ENCODE peak calls at places on chromosome 4, in six cellular contexts. W is ovary, G is PC-3, V is tibial nerve, P is neural progenitor cell, Y is endothelial cell of umbilical vein. Q is an unnamed sample.
A peak's percentile ranks its signal among the peaks of the same experiment; 100 is the strongest.

GRCh38 chr4:68271851-68272756 is 26.6 kb upstream of the TMPRSS11B start:
- DNase-seq in W (no peak), G (peak; percentile 81), V (peak; percentile 12), P (peak; percentile 45), Y (peak; percentile 73), Q (no peak)

GRCh38 chr4:179352221-179352620 is 1910.0 kb upstream of the AGA start:
- DNase-seq in W (no peak), G (no peak), V (no peak), P (peak; percentile 49), Y (no peak), Q (no peak)

GRCh38 chr4:40288547-40288946 is 46.6 kb upstream of the CHRNA9 start:
- DNase-seq in W (no peak), G (no peak), V (no peak), P (no peak), Y (no peak), Q (no peak)

GRCh38 chr4:25002679-25003078 is 28.1 kb downstream of the LGI2 start:
- DNase-seq in W (no peak), G (no peak), V (no peak), P (no peak), Y (peak; percentile 85), Q (no peak)

GRCh38 chr4:186932631-186933150 is 209.0 kb upstream of the FAT1 start:
- DNase-seq in W (no peak), G (peak; percentile 74), V (no peak), P (no peak), Y (peak; percentile 69), Q (no peak)

GRCh38 chr4:40972722-40973121 is 223.0 kb downstream of the NSUN7 start:
- DNase-seq in W (no peak), G (no peak), V (no peak), P (no peak), Y (no peak), Q (no peak)

GRCh38 chr4:57131849-57132745 is 21.9 kb upstream of the IGFBP7 start:
- DNase-seq in W (no peak), G (peak; percentile 44), V (no peak), P (peak; percentile 6), Y (peak; percentile 90), Q (no peak)

GRCh38 chr4:100261346-100261745 is 71.1 kb upstream of the DDIT4L start:
- DNase-seq in W (no peak), G (no peak), V (no peak), P (no peak), Y (no peak), Q (no peak)

GRCh38 chr4:2789801-2790582 is 2.9 kb upstream of the SH3BP2 start:
- DNase-seq in W (no peak), G (no peak), V (no peak), P (no peak), Y (no peak), Q (no peak)

GRCh38 chr4:20626326-20626725 is 73.9 kb upstream of the PACRGL start:
- DNase-seq in W (no peak), G (no peak), V (no peak), P (no peak), Y (no peak), Q (no peak)

GRCh38 chr4:48403779-48404178 is 62.5 kb downstream of the SLAIN2 start:
- DNase-seq in W (no peak), G (no peak), V (no peak), P (no peak), Y (no peak), Q (no peak)

GRCh38 chr4:69753666-69754065 is 6.8 kb downstream of the SULT1B1 start:
- DNase-seq in W (no peak), G (peak; percentile 39), V (no peak), P (no peak), Y (no peak), Q (no peak)

GRCh38 chr4:111630705-111631104 is 514.5 kb upstream of the FAM241A start:
- DNase-seq in W (no peak), G (peak; percentile 45), V (no peak), P (peak; percentile 43), Y (peak; percentile 35), Q (no peak)

GRCh38 chr4:118898684-118899138 is 10.1 kb downstream of the SYNPO2 start:
- DNase-seq in W (peak; percentile 76), G (no peak), V (peak; percentile 64), P (no peak), Y (no peak), Q (no peak)

GRCh38 chr4:46503739-46504138 is 113.8 kb upstream of the GABRA2 start:
- DNase-seq in W (no peak), G (no peak), V (no peak), P (no peak), Y (no peak), Q (no peak)

GRCh38 chr4:183906736-183907651 is 1.9 kb downstream of the STOX2 start:
- DNase-seq in W (peak; percentile 27), G (no peak), V (no peak), P (peak; percentile 72), Y (no peak), Q (no peak)

GRCh38 chr4:37893164-37893563 is 2.3 kb downstream of the TBC1D1 start:
- DNase-seq in W (no peak), G (no peak), V (no peak), P (no peak), Y (no peak), Q (no peak)

GRCh38 chr4:150127757-150128156 is 49.5 kb downstream of the DCLK2 start:
- DNase-seq in W (no peak), G (peak; percentile 64), V (no peak), P (no peak), Y (no peak), Q (no peak)

GRCh38 chr4:67680568-67681222 is 20.3 kb downstream of the UBA6 start:
- DNase-seq in W (no peak), G (peak; percentile 25), V (no peak), P (no peak), Y (no peak), Q (no peak)

GRCh38 chr4:67714248-67714583 is 13.3 kb upstream of the UBA6 start:
- DNase-seq in W (no peak), G (no peak), V (no peak), P (no peak), Y (no peak), Q (no peak)

GRCh38 chr4:70183168-70183939 is 12.2 kb upstream of the ODAM start:
- DNase-seq in W (no peak), G (peak; percentile 71), V (no peak), P (peak; percentile 82), Y (peak; percentile 53), Q (no peak)

GRCh38 chr4:184216436-184217004 is 1.2 kb downstream of the ENPP6 start:
- DNase-seq in W (no peak), G (no peak), V (no peak), P (no peak), Y (no peak), Q (no peak)

GRCh38 chr4:29861307-29861706 is 858.9 kb upstream of the PCDH7 start:
- DNase-seq in W (no peak), G (peak; percentile 25), V (no peak), P (no peak), Y (no peak), Q (no peak)

GRCh38 chr4:33453436-33453835 is 2733.3 kb downstream of the PCDH7 start:
- DNase-seq in W (no peak), G (no peak), V (no peak), P (no peak), Y (no peak), Q (no peak)

DNA sequence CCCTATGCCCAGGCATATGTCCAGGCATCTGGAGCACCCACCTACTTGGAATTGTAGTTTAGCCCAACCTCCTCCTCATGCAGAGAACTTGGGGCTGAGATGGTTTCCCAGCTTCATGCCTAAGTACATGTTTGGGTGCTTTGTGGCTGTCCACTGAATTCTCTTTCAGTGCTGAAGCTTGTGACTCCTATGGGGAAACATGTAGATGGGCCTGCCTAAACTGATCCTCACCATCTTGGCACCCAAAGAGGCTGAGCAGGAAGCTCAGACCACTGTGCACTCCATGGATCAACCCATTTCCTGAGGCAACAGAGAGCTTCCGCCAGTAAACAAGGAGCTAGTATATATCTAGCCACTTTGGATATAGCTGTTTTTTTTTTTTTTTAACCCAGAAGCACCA is 2733.7 kb downstream of the PCDH7 start:
- DNase-seq in W (no peak), G (no peak), V (no peak), P (no peak), Y (no peak), Q (no peak)
- H3K9me3 ChIP-seq in W (no peaks in the 10 kb centered on the region), G (no peaks in the 10 kb centered on the region), V (peaks cover 7% of the 10 kb centered on the region), P (no peaks in the 10 kb centered on the region), Y (no peaks in the 10 kb centered on the region), Q (no peaks in the 10 kb centered on the region)

GRCh38 chr4:138579146-138579545 is 337.0 kb upstream of the SLC7A11 start:
- DNase-seq in W (no peak), G (no peak), V (no peak), P (no peak), Y (no peak), Q (no peak)
- H3K9me3 ChIP-seq in W (no peaks in the 10 kb centered on the region), G (no peaks in the 10 kb centered on the region), V (peaks cover 57% of the 10 kb centered on the region), P (peaks cover 5% of the 10 kb centered on the region), Y (no peaks in the 10 kb centered on the region), Q (peaks cover 9% of the 10 kb centered on the region)

GRCh38 chr4:13985824-13986223 is 358.3 kb upstream of the BOD1L1 start:
- DNase-seq in W (no peak), G (no peak), V (no peak), P (no peak), Y (no peak), Q (no peak)

GRCh38 chr4:13984996-13985780 is 357.7 kb upstream of the BOD1L1 start:
- DNase-seq in W (no peak), G (no peak), V (no peak), P (no peak), Y (no peak), Q (no peak)

GRCh38 chr4:13980317-13980716 is 352.8 kb upstream of the BOD1L1 start:
- DNase-seq in W (no peak), G (peak; percentile 72), V (no peak), P (no peak), Y (no peak), Q (no peak)

GRCh38 chr4:13982008-13982407 is 354.5 kb upstream of the BOD1L1 start:
- DNase-seq in W (no peak), G (no peak), V (no peak), P (no peak), Y (no peak), Q (no peak)

DNA sequence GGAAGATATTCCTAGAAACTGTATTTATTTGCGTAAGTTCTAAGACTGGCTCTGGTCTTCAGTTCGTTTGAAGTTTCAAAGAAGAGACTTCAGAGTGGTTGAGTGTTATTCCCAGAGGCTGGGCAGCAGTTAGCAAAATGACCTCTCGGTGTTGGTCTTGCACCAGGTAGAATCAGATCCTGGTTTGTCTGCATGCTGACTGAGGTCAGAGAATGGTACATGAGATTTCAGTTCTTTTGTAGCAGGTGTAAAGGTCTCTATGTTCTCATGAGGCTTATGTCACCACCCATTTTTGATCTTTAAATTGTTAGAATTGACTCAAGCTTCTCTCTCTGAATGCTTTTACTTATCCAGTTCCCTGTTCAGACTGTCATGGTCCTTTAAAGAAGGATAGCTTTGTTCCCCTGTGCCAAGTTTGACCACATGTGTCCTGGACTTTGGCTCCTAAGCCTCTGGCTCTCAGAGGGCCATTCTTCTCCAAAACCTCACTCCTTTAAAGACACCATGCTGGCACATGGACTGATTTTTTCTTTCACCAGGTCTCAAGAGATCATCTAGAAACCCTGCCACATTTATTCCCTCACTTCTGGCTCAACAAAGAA is 355.8 kb upstream of the BOD1L1 start:
- DNase-seq in W (no peak), G (no peak), V (no peak), P (no peak), Y (no peak), Q (no peak)
- H3K9me3 ChIP-seq in W (no peaks in the 10 kb centered on the region), G (no peaks in the 10 kb centered on the region), V (no peaks in the 10 kb centered on the region), P (no peaks in the 10 kb centered on the region), Y (no peaks in the 10 kb centered on the region), Q (no peaks in the 10 kb centered on the region)

DNA sequence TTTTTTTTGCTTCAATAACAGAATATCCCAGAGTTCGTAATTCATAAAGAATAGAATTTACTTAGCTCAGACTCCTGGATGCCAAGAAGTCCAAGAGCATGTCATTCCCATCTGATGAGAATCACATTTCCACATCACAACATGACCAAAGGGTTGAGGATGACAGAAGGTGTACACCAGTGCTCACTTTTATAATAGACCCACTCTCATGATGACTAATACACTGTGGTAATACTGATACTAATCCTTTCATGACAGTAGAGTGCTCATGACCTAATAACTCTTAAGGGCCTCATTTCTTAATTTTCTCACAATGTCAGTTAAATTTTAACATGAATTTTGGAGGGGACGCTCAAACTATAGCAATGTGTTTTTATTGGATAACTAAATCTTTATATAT is 69.2 kb downstream of the ZNF732 start:
- DNase-seq in W (no peak), G (no peak), V (no peak), P (no peak), Y (no peak), Q (no peak)
- H3K9me3 ChIP-seq in W (peaks cover 3% of the 10 kb centered on the region), G (peaks cover 3% of the 10 kb centered on the region), V (peaks cover 48% of the 10 kb centered on the region), P (peaks cover 30% of the 10 kb centered on the region), Y (no peaks in the 10 kb centered on the region), Q (no peaks in the 10 kb centered on the region)